ENCODE peak calls at places on chromosome 6, in four cellular contexts. One of them, this sample, is unnamed.

GRCh38 chr6:38846844-38847243 is 131.7 kb downstream of the DNAH8 start:
- DNase-seq in K562: no peak
- DNase-seq in HCT116: peak
- DNase-seq in HepG2: no peak
- DNase-seq in this sample: no peak

GRCh38 chr6:37137201-37137880 is 32.6 kb upstream of the PIM1 start:
- DNase-seq in K562: no peak
- DNase-seq in HepG2: peak
- DNase-seq in HCT116: peak
- DNase-seq in this sample: no peak

GRCh38 chr6:108564178-108564577 is 3.5 kb downstream of the FOXO3 start:
- DNase-seq in K562: no peak
- DNase-seq in HepG2: no peak
- DNase-seq in HCT116: peak
- DNase-seq in this sample: no peak

GRCh38 chr6:168155193-168155592 is 76.2 kb upstream of the FRMD1 start:
- DNase-seq in K562: no peak
- DNase-seq in HepG2: no peak
- DNase-seq in HCT116: no peak
- DNase-seq in this sample: no peak

GRCh38 chr6:44093750-44094402 is 33.4 kb downstream of the MRPL14 start:
- DNase-seq in HepG2: no peak
- DNase-seq in HCT116: no peak
- DNase-seq in K562: no peak
- DNase-seq in this sample: no peak

GRCh38 chr6:47343631-47344421 is 34.1 kb upstream of the TNFRSF21 start:
- DNase-seq in K562: no peak
- DNase-seq in HepG2: no peak
- DNase-seq in HCT116: no peak
- DNase-seq in this sample: no peak

GRCh38 chr6:42745083-42745637 is 743 bp downstream of the TBCC start:
- DNase-seq in HepG2: peak
- DNase-seq in K562: peak
- DNase-seq in HCT116: no peak
- DNase-seq in this sample: no peak

GRCh38 chr6:109579361-109579760 is 96.3 kb upstream of the ZBTB24 start:
- DNase-seq in HCT116: no peak
- DNase-seq in K562: no peak
- DNase-seq in HepG2: no peak
- DNase-seq in this sample: peak

GRCh38 chr6:47250302-47250701 is 59.4 kb downstream of the TNFRSF21 start:
- DNase-seq in HepG2: no peak
- DNase-seq in HCT116: no peak
- DNase-seq in K562: no peak
- DNase-seq in this sample: no peak

GRCh38 chr6:48419992-48420391 is 309.0 kb upstream of the PTCHD4 start:
- DNase-seq in K562: no peak
- DNase-seq in HepG2: no peak
- DNase-seq in HCT116: no peak
- DNase-seq in this sample: no peak

GRCh38 chr6:45626087-45626891 is 248.6 kb upstream of the SUPT3H start:
- DNase-seq in HepG2: no peak
- DNase-seq in HCT116: no peak
- DNase-seq in K562: no peak
- DNase-seq in this sample: no peak

GRCh38 chr6:128580224-128581110 is 60.1 kb upstream of the PTPRK start:
- DNase-seq in HepG2: no peak
- DNase-seq in K562: no peak
- DNase-seq in HCT116: no peak
- DNase-seq in this sample: no peak

GRCh38 chr6:128531696-128532095 is 11.3 kb upstream of the PTPRK start:
- DNase-seq in K562: no peak
- DNase-seq in HepG2: no peak
- DNase-seq in HCT116: no peak
- DNase-seq in this sample: no peak

GRCh38 chr6:154994881-154995240 is 254 bp upstream of the TIAM2 start:
- DNase-seq in HCT116: no peak
- DNase-seq in K562: no peak
- DNase-seq in HepG2: no peak
- DNase-seq in this sample: no peak

GRCh38 chr6:100724696-100725095 is 156.4 kb downstream of the ASCC3 start:
- DNase-seq in HepG2: no peak
- DNase-seq in HCT116: no peak
- DNase-seq in K562: no peak
- DNase-seq in this sample: no peak

GRCh38 chr6:89853068-89853467 is 23.4 kb downstream of the CASP8AP2 start:
- DNase-seq in HepG2: no peak
- DNase-seq in K562: no peak
- DNase-seq in HCT116: no peak
- DNase-seq in this sample: no peak

GRCh38 chr6:22445946-22446345 is 123.4 kb upstream of the HDGFL1 start:
- DNase-seq in K562: no peak
- DNase-seq in HepG2: no peak
- DNase-seq in HCT116: no peak
- DNase-seq in this sample: no peak

GRCh38 chr6:135796884-135797283 is 54.6 kb upstream of the PDE7B start:
- DNase-seq in K562: no peak
- DNase-seq in HepG2: no peak
- DNase-seq in HCT116: no peak
- DNase-seq in this sample: no peak

GRCh38 chr6:31713465-31713864 is 1.7 kb upstream of the LY6G6D start:
- DNase-seq in K562: no peak
- DNase-seq in HepG2: no peak
- DNase-seq in HCT116: no peak
- DNase-seq in this sample: no peak

DNA sequence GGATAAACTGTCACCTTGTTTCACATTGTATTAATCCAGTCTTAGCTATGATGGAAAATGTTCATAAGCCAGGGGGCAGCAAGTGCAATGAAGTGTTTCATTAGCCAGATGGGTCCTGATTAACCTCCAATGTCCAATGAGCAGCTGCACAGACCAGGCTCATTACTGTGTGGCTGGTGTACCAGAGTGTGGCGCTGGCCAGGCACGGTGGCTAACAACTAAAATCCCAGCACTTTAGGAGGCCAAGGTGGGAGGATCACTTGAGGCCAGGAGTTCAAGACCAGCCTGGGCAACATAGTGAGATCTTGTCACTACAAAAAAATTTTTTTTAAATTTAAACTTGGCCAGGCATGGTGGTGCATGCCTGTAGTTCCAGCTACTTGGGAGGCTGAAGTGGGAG is 201.7 kb upstream of the FOXQ1 start:
- DNase-seq in HCT116: peak
- DNase-seq in HepG2: peak
- DNase-seq in K562: no peak
- DNase-seq in this sample: no peak
- TF ChIP-seq RAD21 in HCT116: peak
- TF ChIP-seq RAD21 in HepG2: peak
- TF ChIP-seq RAD21 in K562: no peak
- TF ChIP-seq RAD21 in this sample: no peak

GRCh38 chr6:137497722-137498463 is 3.7 kb upstream of the OLIG3 start:
- DNase-seq in HepG2: no peak
- DNase-seq in HCT116: no peak
- DNase-seq in K562: no peak
- DNase-seq in this sample: no peak
- TF ChIP-seq EZH2 in HepG2: peak
- TF ChIP-seq EZH2 in HCT116: no peak
- TF ChIP-seq EZH2 in K562: no peak
- TF ChIP-seq EZH2 in this sample: no peak

DNA sequence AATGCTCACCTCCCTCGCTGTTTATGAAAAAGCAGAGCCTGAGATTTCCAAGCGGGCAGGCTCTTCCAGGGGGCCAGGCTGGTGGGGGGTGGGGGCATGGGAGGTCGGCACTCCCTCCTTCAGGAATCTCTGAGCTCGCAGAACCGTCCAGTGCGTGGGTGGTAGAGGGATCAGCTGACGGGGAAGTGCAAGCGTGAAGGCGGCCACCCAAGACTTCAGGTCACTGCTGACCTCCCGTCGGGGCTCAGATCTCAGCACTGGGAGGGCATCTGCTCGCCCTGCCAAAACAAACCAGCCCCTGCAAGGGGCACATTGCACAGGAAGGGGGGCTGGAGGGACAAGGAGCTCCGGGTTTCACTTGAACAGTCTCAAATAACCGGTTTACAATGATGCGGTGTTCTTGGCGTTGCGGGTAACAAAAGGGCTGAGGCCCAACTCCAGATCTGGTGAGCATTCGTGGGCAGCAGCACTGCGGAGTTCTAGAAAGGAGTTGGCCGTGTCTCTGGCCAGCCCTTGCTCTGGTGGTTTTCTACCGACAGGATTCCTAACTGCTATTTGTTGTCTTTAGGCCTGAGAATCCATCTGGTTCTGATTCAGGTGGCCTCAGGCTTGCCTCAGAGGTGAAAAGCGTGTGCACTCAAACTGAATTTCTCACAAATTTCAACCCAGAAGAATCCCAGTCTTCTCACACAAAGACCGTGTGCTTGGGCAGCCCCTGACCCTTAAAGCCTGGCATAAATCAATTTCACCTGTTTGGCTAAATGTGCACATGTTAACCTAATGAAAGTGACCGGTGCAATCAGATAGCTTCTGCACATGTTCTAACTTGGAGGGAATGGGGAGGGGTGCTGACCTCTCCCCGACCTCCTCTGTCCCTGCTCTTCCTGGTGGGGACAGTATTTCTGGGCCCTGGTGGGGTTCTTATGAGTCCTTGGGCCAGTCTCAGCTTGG is 191.6 kb downstream of the MYLK4 start:
- DNase-seq in K562: no peak
- DNase-seq in HepG2: no peak
- DNase-seq in HCT116: no peak
- DNase-seq in this sample: no peak
- TF ChIP-seq RAD21 in K562: no peak
- TF ChIP-seq RAD21 in HepG2: no peak
- TF ChIP-seq RAD21 in HCT116: no peak
- TF ChIP-seq RAD21 in this sample: no peak

GRCh38 chr6:1624071-1624847 is 14.5 kb downstream of the FOXC1 start:
- DNase-seq in HCT116: no peak
- DNase-seq in HepG2: no peak
- DNase-seq in K562: no peak
- DNase-seq in this sample: no peak

GRCh38 chr6:1624848-1625341 is 15.2 kb downstream of the FOXC1 start:
- DNase-seq in HCT116: no peak
- DNase-seq in HepG2: no peak
- DNase-seq in K562: no peak
- DNase-seq in this sample: no peak

GRCh38 chr6:1625926-1626413 is 16.3 kb downstream of the FOXC1 start:
- DNase-seq in HCT116: no peak
- DNase-seq in K562: no peak
- DNase-seq in HepG2: no peak
- DNase-seq in this sample: no peak

GRCh38 chr6:1626481-1626880 is 16.8 kb downstream of the FOXC1 start:
- DNase-seq in HepG2: no peak
- DNase-seq in K562: no peak
- DNase-seq in HCT116: no peak
- DNase-seq in this sample: no peak

DNA sequence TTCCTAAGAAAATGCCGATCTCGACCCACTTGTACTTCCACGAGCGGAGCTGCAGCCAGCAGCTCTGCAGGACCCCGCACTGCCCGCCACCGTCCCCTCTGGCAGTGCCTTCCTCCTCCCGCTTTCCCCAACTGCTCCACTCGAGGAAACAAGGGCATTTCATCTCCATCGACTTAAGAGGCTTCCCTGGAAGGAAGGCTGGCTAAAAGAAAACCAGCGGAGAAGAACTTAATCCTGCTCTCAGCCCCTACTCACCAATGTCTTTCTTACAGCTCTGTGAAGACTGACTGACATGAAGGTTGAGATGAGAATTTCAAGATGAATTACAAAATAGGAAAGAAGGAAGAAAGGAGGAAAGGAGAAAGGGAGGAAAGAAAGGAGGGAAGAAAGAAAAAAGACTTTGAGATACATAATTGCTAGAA is 15.6 kb downstream of the FOXC1 start:
- DNase-seq in K562: no peak
- DNase-seq in HCT116: no peak
- DNase-seq in HepG2: no peak
- DNase-seq in this sample: no peak
- TF ChIP-seq EZH2 in K562: no peak
- TF ChIP-seq EZH2 in HCT116: no peak
- TF ChIP-seq EZH2 in HepG2: no peak
- TF ChIP-seq EZH2 in this sample: peak

GRCh38 chr6:134217516-134218140 is 100.3 kb downstream of the SGK1 start:
- DNase-seq in HCT116: no peak
- DNase-seq in K562: no peak
- DNase-seq in HepG2: no peak
- DNase-seq in this sample: no peak

GRCh38 chr6:134221250-134221649 is 96.7 kb downstream of the SGK1 start:
- DNase-seq in HepG2: no peak
- DNase-seq in HCT116: no peak
- DNase-seq in K562: no peak
- DNase-seq in this sample: no peak

GRCh38 chr6:134211297-134211696 is 106.6 kb downstream of the SGK1 start:
- DNase-seq in HepG2: no peak
- DNase-seq in K562: no peak
- DNase-seq in HCT116: no peak
- DNase-seq in this sample: no peak

GRCh38 chr6:134216304-134217029 is 101.4 kb downstream of the SGK1 start:
- DNase-seq in K562: no peak
- DNase-seq in HepG2: no peak
- DNase-seq in HCT116: no peak
- DNase-seq in this sample: no peak

GRCh38 chr6:134217110-134217509 is 100.8 kb downstream of the SGK1 start:
- DNase-seq in K562: no peak
- DNase-seq in HepG2: no peak
- DNase-seq in HCT116: no peak
- DNase-seq in this sample: no peak
- TF ChIP-seq RAD21 in K562: no peak
- TF ChIP-seq RAD21 in HepG2: no peak
- TF ChIP-seq RAD21 in HCT116: no peak
- TF ChIP-seq RAD21 in this sample: no peak